ENCODE peak calls at places on chromosome 15, in eight cellular contexts. T, J, E, K, Y, M, D and C are unnamed samples.

GRCh38 chr15:66908503-66909095 is 156.8 kb upstream of the SMAD3 start:
- DNase-seq in Y (no peak), K (no peak), M (no peak), E (no peak), D (no peak), T (no peak), J (no peak), C (no peak)

GRCh38 chr15:48566669-48567068 is 78.8 kb downstream of the FBN1 start:
- DNase-seq in Y (no peak), E (no peak), D (peak; percentile 14), J (peak; percentile 75), K (no peak), M (no peak), T (no peak), C (no peak)

GRCh38 chr15:49927462-49927861 is 191.6 kb downstream of the ATP8B4 start:
- DNase-seq in D (no peak), J (peak; percentile 36), E (no peak), Y (no peak), K (no peak), M (no peak), T (no peak), C (no peak)

GRCh38 chr15:45653702-45654424 is 19.0 kb downstream of the SQOR start:
- DNase-seq in K (no peak), M (no peak), T (no peak), D (no peak), Y (no peak), E (peak; percentile 58), J (no peak), C (no peak)

GRCh38 chr15:51450001-51450400 is 108.5 kb downstream of the GLDN start:
- DNase-seq in J (peak; percentile 72), E (no peak), M (no peak), D (peak; percentile 79), T (no peak), Y (no peak), K (no peak), C (no peak)

GRCh38 chr15:67967871-67968423 is 86.2 kb upstream of the PIAS1 start:
- DNase-seq in T (peak; percentile 73), D (no peak), J (peak; percentile 71), K (peak; percentile 83), E (peak; percentile 65), Y (peak; percentile 75), M (peak; percentile 87), C (no peak)

GRCh38 chr15:66293419-66294156 is at the start of gene DIS3L:
- DNase-seq in K (peak; percentile 50), D (peak; percentile 70), E (peak; percentile 75), J (peak; percentile 54), Y (peak; percentile 56), M (peak; percentile 58), T (peak; percentile 52), C (peak; percentile 56)

GRCh38 chr15:52558196-52558595 is 10.6 kb downstream of the ARPP19 start:
- DNase-seq in K (no peak), E (no peak), Y (no peak), D (peak; percentile 86), T (no peak), M (no peak), J (peak; percentile 85), C (no peak)

GRCh38 chr15:94965593-94965992 is 734.2 kb downstream of the MCTP2 start:
- DNase-seq in E (no peak), J (no peak), D (peak; percentile 12), Y (no peak), K (no peak), M (no peak), T (no peak), C (no peak)

GRCh38 chr15:73682597-73683090 is 1.5 kb upstream of the CD276 start:
- DNase-seq in E (no peak), M (no peak), J (no peak), T (no peak), D (no peak), K (no peak), Y (no peak), C (no peak)

GRCh38 chr15:73685561-73685960 is 1.4 kb downstream of the CD276 start:
- DNase-seq in E (no peak), M (no peak), K (no peak), T (no peak), J (no peak), Y (no peak), D (no peak), C (no peak)

GRCh38 chr15:73681856-73682596 is 2.2 kb upstream of the CD276 start:
- DNase-seq in J (no peak), M (no peak), Y (no peak), T (no peak), E (no peak), D (no peak), K (no peak), C (no peak)

GRCh38 chr15:73683257-73683623 is 943 bp upstream of the CD276 start:
- DNase-seq in K (no peak), E (no peak), M (no peak), D (no peak), Y (no peak), J (no peak), T (no peak), C (no peak)

DNA sequence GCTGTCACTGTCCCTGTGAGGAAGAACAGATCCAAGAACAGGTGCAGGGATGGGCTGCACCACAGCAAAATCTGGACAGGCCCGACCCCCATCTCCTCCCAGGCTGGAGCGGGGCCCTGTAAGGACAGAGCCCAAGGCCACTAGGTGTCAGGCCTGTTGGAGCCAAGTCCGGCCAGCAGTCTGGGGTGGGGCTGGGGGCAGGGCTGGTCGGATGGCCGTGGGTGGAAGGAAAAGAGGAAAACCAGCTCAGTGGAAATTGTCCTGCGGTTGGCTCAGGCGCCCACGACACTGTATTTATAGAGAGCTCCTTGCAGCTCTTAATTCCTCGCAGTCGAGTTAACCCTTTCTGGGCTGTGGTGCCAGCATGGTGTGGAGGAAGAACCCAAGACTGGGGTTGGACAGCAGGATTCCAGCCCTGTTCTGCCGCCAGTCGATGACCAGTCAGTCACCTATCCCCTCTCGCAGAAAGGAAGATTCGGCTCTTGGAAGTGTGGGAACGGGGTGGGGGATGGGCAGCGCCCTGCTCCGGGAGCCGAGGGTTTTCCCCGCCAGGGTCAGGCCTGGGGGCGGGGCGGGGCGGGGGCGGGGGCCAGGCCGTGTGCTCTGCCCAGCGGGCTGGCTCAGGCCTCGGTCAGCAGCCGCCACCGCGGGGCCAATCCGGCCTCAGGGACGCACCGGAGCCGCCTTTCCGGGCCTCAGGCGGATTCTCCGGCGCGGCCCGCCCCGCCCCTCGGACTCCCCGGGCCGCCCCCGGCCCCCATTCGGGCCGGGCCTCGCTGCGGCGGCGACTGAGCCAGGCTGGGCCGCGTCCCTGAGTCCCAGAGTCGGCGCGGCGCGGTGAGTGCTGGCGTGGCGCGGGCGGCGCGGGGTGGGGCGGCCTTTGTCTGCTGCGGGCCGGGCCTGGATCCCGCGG is at the start of gene CD276:
- DNase-seq in Y (peak; percentile 77), K (peak; percentile 78), M (peak; percentile 85), J (peak; percentile 76), D (peak; percentile 64), E (peak; percentile 78), T (peak; percentile 68), C (no peak)
- TF ChIP-seq CTCF in Y (no peak), K (no peak), M (no peak), J (peak; percentile 15), D (no peak), E (peak; percentile 20), T (peak; percentile 40), C (no peak)

GRCh38 chr15:58416963-58417362 is 14.8 kb upstream of the LIPC start:
- DNase-seq in M (no peak), D (no peak), J (no peak), T (no peak), Y (no peak), K (no peak), E (no peak), C (no peak)
- TF ChIP-seq CTCF in M (no peak), D (no peak), J (no peak), T (no peak), Y (no peak), K (no peak), E (no peak), C (no peak)

GRCh38 chr15:62914461-62915079 is 128.0 kb upstream of the TPM1 start:
- DNase-seq in J (no peak), E (no peak), T (no peak), M (no peak), D (no peak), K (no peak), Y (no peak), C (no peak)

GRCh38 chr15:62912282-62912681 is 130.3 kb upstream of the TPM1 start:
- DNase-seq in M (no peak), E (no peak), J (no peak), D (no peak), K (no peak), T (no peak), Y (no peak), C (no peak)

GRCh38 chr15:62907275-62907674 is 135.3 kb upstream of the TPM1 start:
- DNase-seq in E (no peak), Y (no peak), K (no peak), J (no peak), T (no peak), M (no peak), D (no peak), C (no peak)

GRCh38 chr15:62909257-62909656 is 133.3 kb upstream of the TPM1 start:
- DNase-seq in Y (no peak), K (no peak), D (no peak), J (no peak), E (no peak), T (no peak), M (no peak), C (no peak)

DNA sequence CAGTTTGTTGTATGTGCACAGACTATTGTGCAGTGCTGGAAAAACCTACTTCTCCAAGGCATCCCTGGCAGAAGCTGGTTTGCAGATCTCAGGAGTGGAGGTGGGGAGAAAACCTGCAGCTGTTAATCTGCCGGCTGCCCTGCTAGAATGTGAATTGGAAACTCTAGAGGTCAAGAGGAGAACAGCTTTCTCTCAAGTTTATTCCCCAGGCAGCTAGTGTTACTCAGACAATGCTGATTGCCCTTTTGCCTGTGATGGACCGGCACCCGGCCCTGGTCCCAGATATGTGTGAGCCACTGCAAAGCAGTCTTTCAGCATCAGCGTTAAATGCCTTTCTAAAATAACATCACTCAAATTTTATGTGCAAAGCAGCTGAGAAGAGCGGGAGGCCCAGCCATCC is 129.7 kb upstream of the TPM1 start:
- DNase-seq in T (no peak), J (no peak), Y (no peak), D (no peak), K (no peak), E (no peak), M (no peak), C (no peak)
- TF ChIP-seq CTCF in T (peak; percentile 24), J (no peak), Y (no peak), D (no peak), K (no peak), E (no peak), M (no peak), C (no peak)

GRCh38 chr15:69380726-69381105 is 33.4 kb upstream of the KIF23 start:
- DNase-seq in E (no peak), M (no peak), J (no peak), Y (no peak), T (no peak), K (no peak), D (no peak), C (no peak)

GRCh38 chr15:69375151-69375790 is 38.9 kb upstream of the KIF23 start:
- DNase-seq in D (no peak), M (no peak), E (no peak), Y (no peak), T (no peak), K (no peak), J (no peak), C (no peak)

GRCh38 chr15:69377137-69377536 is 37.0 kb upstream of the KIF23 start:
- DNase-seq in D (no peak), Y (no peak), K (no peak), J (no peak), T (no peak), E (no peak), M (no peak), C (no peak)

GRCh38 chr15:69384626-69385025 is 29.5 kb upstream of the KIF23 start:
- DNase-seq in Y (no peak), J (no peak), D (no peak), E (no peak), K (no peak), M (no peak), T (no peak), C (no peak)

GRCh38 chr15:69380100-69380725 is 33.9 kb upstream of the KIF23 start:
- DNase-seq in M (no peak), J (no peak), E (no peak), T (no peak), Y (peak; percentile 25), D (peak; percentile 30), K (no peak), C (no peak)
- TF ChIP-seq CTCF in M (no peak), J (peak; percentile 40), E (no peak), T (peak; percentile 16), Y (no peak), D (no peak), K (no peak), C (no peak)